ENCODE peak calls at places on chromosome 2, in eight cellular contexts. Q is spleen; U is RWPE1; M is cardiac muscle cell; H is A549; X is MM.1S; E is CD4-positive, alpha-beta T cell; C is PC-9. Y is an unnamed sample.

GRCh38 chr2:48900321-48901014 is 144.9 kb upstream of the LHCGR start:
- DNase-seq in Q (no peak), U (no peak), M (no peak), H (no peak), X (no peak), E (no peak), C (no peak), Y (no peak)

GRCh38 chr2:10400568-10400977 is 47.6 kb downstream of the ODC1 start:
- DNase-seq in Q (peak; percentile 84), U (no peak), M (no peak), H (no peak), X (no peak), E (no peak), C (no peak), Y (peak; percentile 82)

GRCh38 chr2:6356127-6356761 is 509.5 kb downstream of the CMPK2 start:
- DNase-seq in Q (no peak), U (no peak), M (no peak), H (no peak), X (no peak), E (no peak), C (no peak), Y (no peak)

GRCh38 chr2:86105969-86106945 is at the start of gene PTCD3:
- DNase-seq in Q (peak; percentile 98), U (peak; percentile 94), M (peak; percentile 97), H (peak; percentile 93), X (peak; percentile 98), E (peak; percentile 88), C (peak; percentile 91), Y (peak; percentile 96)

GRCh38 chr2:27233341-27233740 is 16.2 kb downstream of the CAD start:
- DNase-seq in Q (no peak), U (no peak), M (no peak), H (no peak), X (no peak), E (no peak), C (no peak), Y (no peak)

GRCh38 chr2:62512385-62512784 is 6.4 kb upstream of the TMEM17 start:
- DNase-seq in Q (no peak), U (no peak), M (no peak), H (no peak), X (no peak), E (no peak), C (no peak), Y (no peak)

GRCh38 chr2:210456571-210456970 is 20.0 kb downstream of the LANCL1 start:
- DNase-seq in Q (no peak), U (no peak), M (no peak), H (no peak), X (no peak), E (no peak), C (no peak), Y (no peak)

GRCh38 chr2:43319541-43319940 is 93.1 kb upstream of the ZFP36L2 start:
- DNase-seq in Q (no peak), U (no peak), M (peak; percentile 17), H (no peak), X (no peak), E (no peak), C (no peak), Y (no peak)

GRCh38 chr2:150919899-150920298 is 341.8 kb downstream of the RBM43 start:
- DNase-seq in Q (no peak), U (no peak), M (no peak), H (no peak), X (no peak), E (no peak), C (no peak), Y (no peak)

GRCh38 chr2:64945973-64946736 is 43.0 kb upstream of the SLC1A4 start:
- DNase-seq in Q (peak; percentile 93), U (no peak), M (no peak), H (no peak), X (peak; percentile 86), E (peak; percentile 11), C (no peak), Y (no peak)

GRCh38 chr2:1140389-1141003 is 189.8 kb downstream of the SNTG2 start:
- DNase-seq in Q (no peak), U (peak; percentile 45), M (peak; percentile 48), H (peak; percentile 48), X (no peak), E (peak; percentile 15), C (no peak), Y (no peak)

GRCh38 chr2:111523009-111523408 is 361.0 kb downstream of the ANAPC1 start:
- DNase-seq in Q (no peak), U (no peak), M (peak; percentile 36), H (no peak), X (peak; percentile 5), E (no peak), C (no peak), Y (peak; percentile 46)

GRCh38 chr2:137437386-137437785 is 526.9 kb upstream of the HNMT start:
- DNase-seq in Q (no peak), U (peak; percentile 28), M (no peak), H (no peak), X (no peak), E (no peak), C (no peak), Y (no peak)

GRCh38 chr2:148282201-148282600 is 261.3 kb downstream of the MBD5 start:
- DNase-seq in Q (no peak), U (no peak), M (no peak), H (no peak), X (no peak), E (no peak), C (peak; percentile 38), Y (no peak)

GRCh38 chr2:144939590-144939989 is 419.7 kb upstream of the ZEB2 start:
- DNase-seq in Q (no peak), U (no peak), M (no peak), H (no peak), X (no peak), E (no peak), C (no peak), Y (no peak)

GRCh38 chr2:166361351-166362153 is 14.2 kb downstream of the SCN9A start:
- DNase-seq in Q (no peak), U (peak; percentile 10), M (peak; percentile 37), H (no peak), X (peak; percentile 62), E (no peak), C (no peak), Y (no peak)

GRCh38 chr2:216603884-216604245 is 29.4 kb upstream of the IGFBP2 start:
- DNase-seq in Q (no peak), U (no peak), M (no peak), H (no peak), X (no peak), E (no peak), C (peak; percentile 78), Y (no peak)

DNA sequence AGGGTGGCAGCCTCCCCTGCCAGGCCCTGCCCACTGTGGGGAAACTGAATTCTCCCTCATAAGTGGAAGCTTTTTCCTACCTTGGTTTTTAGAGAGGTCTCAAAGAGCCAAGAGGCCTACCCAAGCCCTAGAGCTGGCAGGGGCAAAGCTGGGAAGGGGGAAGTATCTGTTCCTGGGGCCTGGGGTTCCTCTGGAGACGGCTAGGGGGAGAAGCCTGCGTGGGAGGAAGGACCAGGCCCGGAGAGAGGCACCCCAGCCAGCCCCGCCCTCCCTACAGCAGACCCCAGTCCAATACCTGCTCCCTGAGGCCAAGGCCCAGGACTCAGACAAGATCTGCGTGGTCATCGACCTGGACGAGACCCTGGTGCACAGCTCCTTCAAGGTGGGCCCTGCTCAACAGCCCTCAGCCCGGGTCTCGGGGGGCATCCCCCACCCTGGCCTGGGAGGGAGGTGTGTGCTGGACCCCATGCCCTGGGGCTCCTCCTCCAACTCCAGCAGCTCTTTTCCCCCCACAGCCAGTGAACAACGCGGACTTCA is 2.2 kb downstream of the CTDSP1 start:
- DNase-seq in Q (peak; percentile 81), U (no peak), M (no peak), H (no peak), X (no peak), E (no peak), C (no peak), Y (peak; percentile 59)
- TF ChIP-seq CTCF in Q (no peak), U (no peak), M (no peak), H (no peak), X (no peak), E (no peak), C (no peak), Y (no peak)

DNA sequence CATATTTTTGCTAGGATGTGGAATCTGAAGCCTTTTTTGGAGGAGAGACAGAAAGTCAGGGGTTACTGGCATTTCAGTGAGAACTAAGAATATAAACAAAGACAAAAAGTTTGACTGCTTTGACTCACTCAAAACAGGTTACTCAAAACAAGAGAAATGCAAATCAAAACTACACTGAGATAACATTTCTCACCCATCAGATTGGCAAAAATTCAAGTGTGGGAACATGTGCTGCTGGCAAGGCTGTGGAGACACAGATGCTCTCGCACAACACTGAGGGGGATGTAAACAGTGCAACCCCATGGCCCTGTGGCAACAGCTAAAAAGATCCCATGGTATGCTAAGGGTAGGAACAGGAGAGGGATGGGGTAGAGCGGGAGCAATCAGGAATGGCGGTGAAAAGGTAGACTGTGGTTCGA is 86.6 kb downstream of the DTNB start:
- DNase-seq in Q (no peak), U (no peak), M (no peak), H (no peak), X (no peak), E (no peak), C (no peak), Y (no peak)
- H3K27ac ChIP-seq in Q (no peak overlapping the region), U (no peak overlapping the region), M (no peak overlapping the region), H (no peak overlapping the region), X (no peak overlapping the region), E (no peak overlapping the region), C (no peak overlapping the region), Y (no peak overlapping the region)

GRCh38 chr2:167756427-167756826 is 491.0 kb downstream of the STK39 start:
- DNase-seq in Q (no peak), U (no peak), M (peak; percentile 41), H (no peak), X (no peak), E (no peak), C (no peak), Y (no peak)
- TF ChIP-seq CTCF in Q (no peak), U (no peak), M (no peak), H (no peak), X (no peak), E (no peak), C (no peak), Y (no peak)

GRCh38 chr2:117820444-117820843 is 6.0 kb downstream of the DDX18 start:
- DNase-seq in Q (no peak), U (no peak), M (no peak), H (no peak), X (no peak), E (no peak), C (no peak), Y (no peak)

GRCh38 chr2:117812443-117812842 is 2.0 kb upstream of the DDX18 start:
- DNase-seq in Q (no peak), U (no peak), M (no peak), H (no peak), X (no peak), E (no peak), C (no peak), Y (no peak)

GRCh38 chr2:117818921-117819320 is 4.4 kb downstream of the DDX18 start:
- DNase-seq in Q (no peak), U (no peak), M (no peak), H (no peak), X (no peak), E (no peak), C (no peak), Y (no peak)

GRCh38 chr2:117814417-117815264 is at the start of gene DDX18:
- DNase-seq in Q (peak; percentile 98), U (peak; percentile 86), M (peak; percentile 100), H (peak; percentile 50), X (peak; percentile 99), E (peak; percentile 97), C (peak; percentile 95), Y (peak; percentile 98)

GRCh38 chr2:117815946-117816345 is 1.5 kb downstream of the DDX18 start:
- DNase-seq in Q (no peak), U (no peak), M (no peak), H (no peak), X (no peak), E (no peak), C (no peak), Y (no peak)
- H3K27ac ChIP-seq in Q (no peak overlapping the region), U (no peak overlapping the region), M (no peak overlapping the region), H (no peak overlapping the region), X (peak overlapping the region; percentile 100), E (peak overlapping the region; percentile 13), C (no peak overlapping the region), Y (no peak overlapping the region)

GRCh38 chr2:105454801-105455485 is 56.1 kb upstream of the FHL2 start:
- DNase-seq in Q (no peak), U (peak; percentile 69), M (peak; percentile 44), H (peak; percentile 50), X (peak; percentile 41), E (no peak), C (peak; percentile 97), Y (no peak)
- TF ChIP-seq CTCF in Q (no peak), U (no peak), M (peak; percentile 64), H (peak; percentile 59), X (peak; percentile 37), E (no peak), C (peak; percentile 70), Y (peak; percentile 35)